ENCODE peak calls at places on chromosomes 16 and 17, in nine cellular contexts. A, M, Z, D, L, H, V, B and O are unnamed samples.

GRCh38 chr16:14337303-14338191 is 266.4 kb downstream of the MRTFB start:
- DNase-seq in A (no peak), M (no peak), Z (peak; percentile 67), D (no peak), L (no peak), H (no peak), V (no peak), B (no peak), O (no peak)

GRCh38 chr17:77374170-77374936 is 233.6 kb downstream of the SEC14L1 start:
- DNase-seq in A (peak; percentile 75), M (peak; percentile 72), Z (peak; percentile 86), D (peak; percentile 92), L (peak; percentile 61), H (peak; percentile 63), V (no peak), B (peak; percentile 59), O (peak; percentile 93)

GRCh38 chr17:83109793-83110645 is 30.6 kb downstream of the METRNL start:
- DNase-seq in A (no peak), M (peak; percentile 96), Z (peak; percentile 99), D (peak; percentile 85), L (no peak), H (no peak), V (no peak), B (no peak), O (peak; percentile 98)

GRCh38 chr17:21089145-21089544 is 37.6 kb upstream of the DHRS7B start:
- DNase-seq in A (no peak), M (no peak), Z (peak; percentile 73), D (no peak), L (no peak), H (no peak), V (no peak), B (no peak), O (no peak)

GRCh38 chr17:58643147-58643546 is 48.7 kb downstream of the TEX14 start:
- DNase-seq in A (no peak), M (peak; percentile 80), Z (peak; percentile 72), D (no peak), L (no peak), H (no peak), V (no peak), B (no peak), O (no peak)

GRCh38 chr17:17141860-17142552 is 64.1 kb downstream of the PLD6 start:
- DNase-seq in A (peak; percentile 58), M (peak; percentile 52), Z (peak; percentile 71), D (no peak), L (peak; percentile 34), H (peak; percentile 44), V (peak; percentile 65), B (peak; percentile 39), O (no peak)

GRCh38 chr16:8808613-8809353 is 11.1 kb downstream of the PMM2 start:
- DNase-seq in A (no peak), M (no peak), Z (no peak), D (no peak), L (no peak), H (no peak), V (no peak), B (no peak), O (no peak)

GRCh38 chr16:88924834-88925539 is 52.0 kb downstream of the CBFA2T3 start:
- DNase-seq in A (peak; percentile 72), M (peak; percentile 92), Z (peak; percentile 97), D (peak; percentile 74), L (no peak), H (no peak), V (no peak), B (no peak), O (no peak)

GRCh38 chr16:85935957-85936760 is 37.2 kb downstream of the IRF8 start:
- DNase-seq in A (peak; percentile 82), M (no peak), Z (no peak), D (peak; percentile 90), L (peak; percentile 61), H (peak; percentile 72), V (peak; percentile 6), B (peak; percentile 41), O (no peak)

GRCh38 chr16:11354733-11355574 is 9.7 kb downstream of the RMI2 start:
- DNase-seq in A (peak; percentile 76), M (no peak), Z (no peak), D (peak; percentile 79), L (peak; percentile 57), H (peak; percentile 69), V (no peak), B (peak; percentile 51), O (no peak)

GRCh38 chr16:2236362-2237075 is at the start of gene DNASE1L2:
- DNase-seq in A (no peak), M (no peak), Z (peak; percentile 76), D (no peak), L (no peak), H (no peak), V (no peak), B (no peak), O (no peak)

GRCh38 chr17:75088902-75089417 is 1.2 kb downstream of the SLC16A5 start:
- DNase-seq in A (no peak), M (no peak), Z (peak; percentile 69), D (peak; percentile 79), L (no peak), H (no peak), V (no peak), B (no peak), O (no peak)

GRCh38 chr17:19647697-19648474 is 665 bp upstream of the ALDH3A2 start:
- DNase-seq in A (peak; percentile 46), M (no peak), Z (peak; percentile 89), D (peak; percentile 78), L (peak; percentile 8), H (peak; percentile 20), V (peak; percentile 66), B (peak; percentile 16), O (peak; percentile 84)

GRCh38 chr16:11497851-11498289 is 88.8 kb downstream of the LITAF start:
- DNase-seq in A (no peak), M (no peak), Z (peak; percentile 63), D (no peak), L (no peak), H (no peak), V (no peak), B (no peak), O (peak; percentile 69)

GRCh38 chr17:82041139-82041814 is 3.8 kb upstream of the DCXR start:
- DNase-seq in A (no peak), M (no peak), Z (peak; percentile 48), D (no peak), L (no peak), H (no peak), V (no peak), B (no peak), O (no peak)

GRCh38 chr16:74107795-74108610 is 188.6 kb upstream of the PSMD7 start:
- DNase-seq in A (peak; percentile 25), M (peak; percentile 29), Z (peak; percentile 46), D (peak; percentile 49), L (no peak), H (peak; percentile 6), V (peak; percentile 1), B (no peak), O (no peak)

GRCh38 chr16:65309294-65309850 is 187.5 kb upstream of the CDH11 start:
- DNase-seq in A (no peak), M (no peak), Z (no peak), D (no peak), L (no peak), H (no peak), V (no peak), B (no peak), O (no peak)

GRCh38 chr17:17724991-17725852 is 44.0 kb downstream of the RAI1 start:
- DNase-seq in A (no peak), M (no peak), Z (no peak), D (no peak), L (no peak), H (no peak), V (no peak), B (no peak), O (no peak)

GRCh38 chr16:68377667-68378420 is 67.0 kb downstream of the PRMT7 start:
- DNase-seq in A (no peak), M (no peak), Z (no peak), D (no peak), L (no peak), H (no peak), V (peak; percentile 22), B (no peak), O (no peak)

GRCh38 chr17:6028294-6028693 is 41.9 kb upstream of the WSCD1 start:
- DNase-seq in A (no peak), M (no peak), Z (no peak), D (no peak), L (no peak), H (no peak), V (no peak), B (no peak), O (no peak)

GRCh38 chr17:43314582-43314981 is 80.8 kb upstream of the RNU2-1 start:
- DNase-seq in A (no peak), M (peak; percentile 19), Z (peak; percentile 22), D (no peak), L (no peak), H (no peak), V (no peak), B (no peak), O (no peak)

GRCh38 chr17:6648181-6648580 is 3.2 kb downstream of the MED31 start:
- DNase-seq in A (no peak), M (no peak), Z (peak; percentile 45), D (no peak), L (no peak), H (no peak), V (no peak), B (no peak), O (no peak)

GRCh38 chr17:12457493-12457892 is 208.2 kb upstream of the MYOCD start:
- DNase-seq in A (no peak), M (no peak), Z (peak; percentile 1), D (no peak), L (no peak), H (no peak), V (no peak), B (no peak), O (no peak)

GRCh38 chr17:68512967-68513474 is 791 bp downstream of the PRKAR1A start:
- DNase-seq in A (no peak), M (peak; percentile 34), Z (peak; percentile 69), D (peak; percentile 60), L (peak; percentile 5), H (peak; percentile 5), V (no peak), B (no peak), O (no peak)

GRCh38 chr16:73329363-73330306 is 281.7 kb upstream of the ZFHX3 start:
- DNase-seq in A (no peak), M (no peak), Z (no peak), D (peak; percentile 46), L (no peak), H (no peak), V (peak; percentile 67), B (no peak), O (no peak)

GRCh38 chr16:51445250-51445649 is 294.2 kb upstream of the SALL1 start:
- DNase-seq in A (no peak), M (no peak), Z (no peak), D (no peak), L (no peak), H (no peak), V (no peak), B (no peak), O (no peak)

GRCh38 chr17:12041316-12041715 is 20.6 kb downstream of the MAP2K4 start:
- DNase-seq in A (no peak), M (peak; percentile 33), Z (peak; percentile 91), D (no peak), L (no peak), H (no peak), V (no peak), B (no peak), O (no peak)

GRCh38 chr16:70656712-70657263 is 10.4 kb downstream of the IL34 start:
- DNase-seq in A (no peak), M (no peak), Z (no peak), D (peak; percentile 37), L (no peak), H (no peak), V (no peak), B (no peak), O (no peak)

GRCh38 chr16:86566601-86566965 is at the start of gene FOXC2:
- DNase-seq in A (no peak), M (peak; percentile 88), Z (peak; percentile 98), D (peak; percentile 77), L (no peak), H (peak; percentile 43), V (no peak), B (peak; percentile 31), O (no peak)

GRCh38 chr17:76232342-76232741 is 8.0 kb downstream of the RNF157 start:
- DNase-seq in A (no peak), M (no peak), Z (peak; percentile 95), D (no peak), L (no peak), H (no peak), V (no peak), B (no peak), O (no peak)

GRCh38 chr16:81464279-81464678 is 19.7 kb downstream of the CMIP start:
- DNase-seq in A (no peak), M (no peak), Z (no peak), D (no peak), L (no peak), H (no peak), V (no peak), B (no peak), O (no peak)